ENCODE peak calls at places on chromosomes 3 and 15, in seven cellular contexts. One of them, this sample, is unnamed.

GRCh38 chr15:48205981-48206380 is at the start of gene SLC12A1:
- DNase-seq in K562: no peak
- DNase-seq in H1: no peak
- DNase-seq in HCT116: no peak
- DNase-seq in HepG2: no peak
- DNase-seq in SK-N-SH: no peak
- DNase-seq in GM12878: no peak
- DNase-seq in this sample: no peak

GRCh38 chr3:46846624-46847542 is 16.4 kb downstream of the MYL3 start:
- DNase-seq in SK-N-SH: no peak
- DNase-seq in K562: no peak
- DNase-seq in H1: no peak
- DNase-seq in GM12878: no peak
- DNase-seq in HepG2: no peak
- DNase-seq in HCT116: no peak
- DNase-seq in this sample: no peak

GRCh38 chr3:139323146-139323545 is 20.7 kb upstream of the MRPS22 start:
- DNase-seq in H1: no peak
- DNase-seq in GM12878: no peak
- DNase-seq in HCT116: no peak
- DNase-seq in HepG2: no peak
- DNase-seq in K562: no peak
- DNase-seq in SK-N-SH: no peak
- DNase-seq in this sample: no peak

GRCh38 chr15:68370768-68371151 is 61.2 kb downstream of the ITGA11 start:
- DNase-seq in GM12878: no peak
- DNase-seq in SK-N-SH: no peak
- DNase-seq in H1: no peak
- DNase-seq in K562: no peak
- DNase-seq in HCT116: no peak
- DNase-seq in HepG2: no peak
- DNase-seq in this sample: no peak

GRCh38 chr3:55167586-55168317 is 239.9 kb upstream of the LRTM1 start:
- DNase-seq in HepG2: no peak
- DNase-seq in HCT116: no peak
- DNase-seq in SK-N-SH: no peak
- DNase-seq in GM12878: no peak
- DNase-seq in H1: no peak
- DNase-seq in K562: no peak
- DNase-seq in this sample: no peak

GRCh38 chr3:73604491-73604890 is 20.2 kb downstream of the PDZRN3 start:
- DNase-seq in K562: no peak
- DNase-seq in H1: no peak
- DNase-seq in HCT116: no peak
- DNase-seq in SK-N-SH: no peak
- DNase-seq in HepG2: no peak
- DNase-seq in GM12878: no peak
- DNase-seq in this sample: no peak

GRCh38 chr3:143595456-143596077 is 252.7 kb downstream of the SLC9A9 start:
- DNase-seq in H1: no peak
- DNase-seq in SK-N-SH: no peak
- DNase-seq in K562: no peak
- DNase-seq in HepG2: no peak
- DNase-seq in HCT116: no peak
- DNase-seq in GM12878: no peak
- DNase-seq in this sample: no peak

GRCh38 chr3:13550257-13550693 is 1.4 kb downstream of the FBLN2 start:
- DNase-seq in K562: no peak
- DNase-seq in H1: no peak
- DNase-seq in HepG2: no peak
- DNase-seq in GM12878: no peak
- DNase-seq in SK-N-SH: no peak
- DNase-seq in HCT116: no peak
- DNase-seq in this sample: no peak

GRCh38 chr3:53254810-53255359 is 937 bp downstream of the TKT start:
- DNase-seq in HepG2: no peak
- DNase-seq in HCT116: no peak
- DNase-seq in SK-N-SH: peak
- DNase-seq in K562: peak
- DNase-seq in H1: peak
- DNase-seq in GM12878: peak
- DNase-seq in this sample: no peak

GRCh38 chr15:79170256-79170664 is 79.7 kb upstream of the RASGRF1 start:
- DNase-seq in H1: no peak
- DNase-seq in K562: no peak
- DNase-seq in HCT116: no peak
- DNase-seq in SK-N-SH: peak
- DNase-seq in HepG2: no peak
- DNase-seq in GM12878: no peak
- DNase-seq in this sample: no peak

GRCh38 chr15:41570764-41571163 is 11.8 kb downstream of the TYRO3 start:
- DNase-seq in GM12878: no peak
- DNase-seq in HepG2: no peak
- DNase-seq in HCT116: no peak
- DNase-seq in SK-N-SH: no peak
- DNase-seq in H1: no peak
- DNase-seq in K562: no peak
- DNase-seq in this sample: no peak

GRCh38 chr15:74038707-74039655 is 43.4 kb downstream of the GOLGA6A start:
- DNase-seq in HepG2: no peak
- DNase-seq in H1: no peak
- DNase-seq in HCT116: no peak
- DNase-seq in SK-N-SH: no peak
- DNase-seq in GM12878: no peak
- DNase-seq in K562: peak
- DNase-seq in this sample: no peak

GRCh38 chr3:52983336-52983807 is 62.5 kb downstream of the SFMBT1 start:
- DNase-seq in H1: no peak
- DNase-seq in K562: no peak
- DNase-seq in HepG2: no peak
- DNase-seq in GM12878: peak
- DNase-seq in SK-N-SH: no peak
- DNase-seq in HCT116: no peak
- DNase-seq in this sample: no peak

GRCh38 chr3:67998222-67998760 is 343.9 kb upstream of the SUCLG2 start:
- DNase-seq in K562: no peak
- DNase-seq in HCT116: no peak
- DNase-seq in H1: no peak
- DNase-seq in SK-N-SH: no peak
- DNase-seq in GM12878: no peak
- DNase-seq in HepG2: no peak
- DNase-seq in this sample: no peak

GRCh38 chr3:26621891-26622633 is 510 bp upstream of the LRRC3B start:
- DNase-seq in GM12878: no peak
- DNase-seq in HepG2: no peak
- DNase-seq in HCT116: no peak
- DNase-seq in SK-N-SH: no peak
- DNase-seq in H1: no peak
- DNase-seq in K562: no peak
- DNase-seq in this sample: no peak

GRCh38 chr15:55255714-55256113 is 33.9 kb downstream of the RAB27A start:
- DNase-seq in GM12878: no peak
- DNase-seq in H1: no peak
- DNase-seq in SK-N-SH: no peak
- DNase-seq in HepG2: no peak
- DNase-seq in HCT116: no peak
- DNase-seq in K562: no peak
- DNase-seq in this sample: no peak

GRCh38 chr3:14566812-14567211 is 26.7 kb upstream of the GRIP2 start:
- DNase-seq in SK-N-SH: no peak
- DNase-seq in HepG2: no peak
- DNase-seq in H1: no peak
- DNase-seq in HCT116: no peak
- DNase-seq in GM12878: no peak
- DNase-seq in K562: no peak
- DNase-seq in this sample: no peak

GRCh38 chr3:14568269-14568668 is 28.1 kb upstream of the GRIP2 start:
- DNase-seq in H1: no peak
- DNase-seq in GM12878: no peak
- DNase-seq in SK-N-SH: no peak
- DNase-seq in HCT116: no peak
- DNase-seq in K562: no peak
- DNase-seq in HepG2: no peak
- DNase-seq in this sample: no peak

GRCh38 chr3:14569474-14569873 is 29.3 kb upstream of the GRIP2 start:
- DNase-seq in HepG2: no peak
- DNase-seq in H1: no peak
- DNase-seq in K562: no peak
- DNase-seq in SK-N-SH: no peak
- DNase-seq in GM12878: no peak
- DNase-seq in HCT116: no peak
- DNase-seq in this sample: no peak

GRCh38 chr3:14570864-14571263 is 30.7 kb upstream of the GRIP2 start:
- DNase-seq in H1: no peak
- DNase-seq in GM12878: no peak
- DNase-seq in HCT116: no peak
- DNase-seq in K562: no peak
- DNase-seq in HepG2: no peak
- DNase-seq in SK-N-SH: no peak
- DNase-seq in this sample: no peak

GRCh38 chr3:14570089-14570488 is 29.9 kb upstream of the GRIP2 start:
- DNase-seq in HCT116: no peak
- DNase-seq in HepG2: no peak
- DNase-seq in K562: no peak
- DNase-seq in H1: no peak
- DNase-seq in GM12878: no peak
- DNase-seq in SK-N-SH: peak
- DNase-seq in this sample: no peak
- TF ChIP-seq YY1 in HCT116: no peak
- TF ChIP-seq YY1 in HepG2: no peak
- TF ChIP-seq YY1 in K562: no peak
- TF ChIP-seq YY1 in H1: no peak
- TF ChIP-seq YY1 in GM12878: no peak
- TF ChIP-seq YY1 in SK-N-SH: no peak
- TF ChIP-seq YY1 in this sample: no peak

GRCh38 chr3:119697394-119697793 is 5.4 kb upstream of the CFAP91 start:
- DNase-seq in HepG2: no peak
- DNase-seq in H1: no peak
- DNase-seq in GM12878: peak
- DNase-seq in HCT116: no peak
- DNase-seq in SK-N-SH: no peak
- DNase-seq in K562: no peak
- DNase-seq in this sample: no peak
- TF ChIP-seq YY1 in HepG2: no peak
- TF ChIP-seq YY1 in H1: no peak
- TF ChIP-seq YY1 in GM12878: no peak
- TF ChIP-seq YY1 in HCT116: no peak
- TF ChIP-seq YY1 in SK-N-SH: no peak
- TF ChIP-seq YY1 in K562: no peak
- TF ChIP-seq YY1 in this sample: no peak

DNA sequence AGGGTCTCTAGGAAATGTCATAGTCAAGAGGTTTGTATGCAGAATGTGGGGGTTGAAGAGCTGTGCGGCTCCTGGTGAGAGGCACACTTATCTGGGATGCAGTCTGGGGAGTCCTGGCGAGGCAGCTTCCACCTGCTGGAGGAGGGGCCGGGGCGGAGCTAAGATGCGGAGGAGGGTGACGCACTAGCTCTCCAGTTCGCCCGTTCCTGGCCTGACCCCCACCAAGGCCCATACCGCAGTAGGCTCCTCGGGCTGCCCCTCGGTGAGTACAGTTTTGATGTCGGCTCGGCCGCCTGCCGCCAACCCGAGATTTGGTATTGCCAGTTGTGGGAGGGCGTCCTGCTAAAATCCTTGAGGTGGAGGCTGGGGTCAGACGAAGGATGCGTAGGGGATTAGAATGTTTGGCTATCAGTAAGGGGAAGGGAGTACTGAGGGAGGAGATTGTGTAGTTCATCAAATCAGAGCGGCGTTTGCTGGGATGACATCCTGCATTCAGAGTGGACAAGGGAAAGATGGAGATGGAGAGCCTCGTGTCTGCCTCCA is at the start of gene SCG5:
- DNase-seq in HCT116: no peak
- DNase-seq in SK-N-SH: peak
- DNase-seq in HepG2: no peak
- DNase-seq in H1: peak
- DNase-seq in GM12878: no peak
- DNase-seq in K562: peak
- DNase-seq in this sample: peak
- TF ChIP-seq YY1 in HCT116: no peak
- TF ChIP-seq YY1 in SK-N-SH: no peak
- TF ChIP-seq YY1 in HepG2: no peak
- TF ChIP-seq YY1 in H1: no peak
- TF ChIP-seq YY1 in GM12878: no peak
- TF ChIP-seq YY1 in K562: no peak
- TF ChIP-seq YY1 in this sample: no peak

DNA sequence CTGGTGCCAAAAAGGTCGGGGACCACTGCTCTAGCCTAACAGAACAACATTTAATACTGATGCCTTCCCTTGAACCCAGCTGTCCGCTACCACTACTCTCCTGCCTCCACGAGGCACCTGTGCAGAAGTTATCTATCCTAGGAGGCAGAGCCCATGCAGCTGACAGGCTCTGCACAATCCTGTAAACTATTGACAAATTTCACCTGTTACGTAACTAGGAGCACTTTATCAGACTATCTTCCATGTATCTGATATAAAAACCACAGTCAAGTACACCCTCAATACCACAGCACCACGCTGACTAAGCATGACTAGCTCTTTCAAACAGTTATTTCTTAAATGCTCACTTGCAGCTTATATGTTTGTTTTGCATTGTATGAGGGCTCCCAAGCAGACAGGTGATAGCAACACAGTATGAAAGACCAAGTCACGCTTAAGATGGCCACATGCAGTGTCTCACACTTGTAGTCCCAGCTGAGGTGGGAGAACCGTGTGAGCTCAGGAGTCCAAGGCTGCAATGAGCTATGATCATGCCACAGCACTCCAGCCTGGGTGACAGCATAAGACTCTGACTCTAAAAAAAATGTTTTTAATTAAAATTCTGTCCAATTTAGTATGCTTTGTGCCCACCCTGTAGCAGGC is 4.5 kb upstream of the IL17RC start:
- DNase-seq in H1: no peak
- DNase-seq in HCT116: no peak
- DNase-seq in GM12878: no peak
- DNase-seq in SK-N-SH: no peak
- DNase-seq in K562: no peak
- DNase-seq in HepG2: no peak
- DNase-seq in this sample: no peak
- TF ChIP-seq YY1 in H1: no peak
- TF ChIP-seq YY1 in HCT116: no peak
- TF ChIP-seq YY1 in GM12878: no peak
- TF ChIP-seq YY1 in SK-N-SH: no peak
- TF ChIP-seq YY1 in K562: no peak
- TF ChIP-seq YY1 in HepG2: no peak
- TF ChIP-seq YY1 in this sample: no peak

GRCh38 chr3:50627407-50628051 is 10.6 kb downstream of the MAPKAPK3 start:
- DNase-seq in GM12878: no peak
- DNase-seq in HCT116: peak
- DNase-seq in HepG2: no peak
- DNase-seq in H1: no peak
- DNase-seq in SK-N-SH: peak
- DNase-seq in K562: no peak
- DNase-seq in this sample: no peak
- TF ChIP-seq YY1 in GM12878: peak
- TF ChIP-seq YY1 in HCT116: peak
- TF ChIP-seq YY1 in HepG2: no peak
- TF ChIP-seq YY1 in H1: no peak
- TF ChIP-seq YY1 in SK-N-SH: no peak
- TF ChIP-seq YY1 in K562: no peak
- TF ChIP-seq YY1 in this sample: no peak